ENCODE peak calls at places on chromosomes 6 and 20, in six cellular contexts. One of them, this sample, is unnamed.

GRCh38 chr6:111763381-111763780 is 109.9 kb downstream of the FYN start:
- DNase-seq in fibroblast of lung: peak
- DNase-seq in HL-60: no peak
- DNase-seq in PC-3: no peak
- DNase-seq in ovary: no peak
- DNase-seq in tibial artery: no peak
- DNase-seq in this sample: no peak

GRCh38 chr6:108453601-108454157 is 107.0 kb upstream of the FOXO3 start:
- DNase-seq in PC-3: no peak
- DNase-seq in tibial artery: no peak
- DNase-seq in ovary: no peak
- DNase-seq in HL-60: peak
- DNase-seq in fibroblast of lung: peak
- DNase-seq in this sample: no peak

GRCh38 chr6:147479857-147480256 is 28.6 kb upstream of the SAMD5 start:
- DNase-seq in ovary: no peak
- DNase-seq in tibial artery: no peak
- DNase-seq in fibroblast of lung: no peak
- DNase-seq in PC-3: peak
- DNase-seq in HL-60: no peak
- DNase-seq in this sample: no peak

GRCh38 chr6:57173886-57174510 is 1.9 kb downstream of the BAG2 start:
- DNase-seq in PC-3: peak
- DNase-seq in fibroblast of lung: peak
- DNase-seq in HL-60: no peak
- DNase-seq in tibial artery: no peak
- DNase-seq in ovary: no peak
- DNase-seq in this sample: peak

GRCh38 chr20:41275181-41275793 is 42.2 kb downstream of the ZHX3 start:
- DNase-seq in tibial artery: no peak
- DNase-seq in HL-60: no peak
- DNase-seq in PC-3: peak
- DNase-seq in fibroblast of lung: peak
- DNase-seq in ovary: no peak
- DNase-seq in this sample: no peak

GRCh38 chr6:11493979-11494378 is 43.6 kb upstream of the TMEM170B start:
- DNase-seq in ovary: no peak
- DNase-seq in PC-3: no peak
- DNase-seq in tibial artery: no peak
- DNase-seq in HL-60: no peak
- DNase-seq in fibroblast of lung: no peak
- DNase-seq in this sample: no peak

GRCh38 chr20:37346232-37346525 is 239 bp downstream of the SRC start:
- DNase-seq in HL-60: no peak
- DNase-seq in PC-3: no peak
- DNase-seq in fibroblast of lung: no peak
- DNase-seq in ovary: no peak
- DNase-seq in tibial artery: no peak
- DNase-seq in this sample: no peak

GRCh38 chr6:28003059-28003458 is 46.0 kb downstream of the OR2B6 start:
- DNase-seq in PC-3: no peak
- DNase-seq in ovary: no peak
- DNase-seq in fibroblast of lung: no peak
- DNase-seq in HL-60: no peak
- DNase-seq in tibial artery: no peak
- DNase-seq in this sample: no peak

GRCh38 chr6:157323924-157324276 is 581 bp upstream of the TMEM242 start:
- DNase-seq in tibial artery: peak
- DNase-seq in ovary: peak
- DNase-seq in PC-3: peak
- DNase-seq in fibroblast of lung: peak
- DNase-seq in HL-60: peak
- DNase-seq in this sample: peak

GRCh38 chr6:95576621-95577316 is 566 bp upstream of the MANEA start:
- DNase-seq in ovary: no peak
- DNase-seq in HL-60: no peak
- DNase-seq in tibial artery: no peak
- DNase-seq in fibroblast of lung: peak
- DNase-seq in PC-3: no peak
- DNase-seq in this sample: no peak

GRCh38 chr20:32574296-32575226 is 10.6 kb downstream of the NOL4L start:
- DNase-seq in PC-3: peak
- DNase-seq in ovary: no peak
- DNase-seq in tibial artery: no peak
- DNase-seq in HL-60: peak
- DNase-seq in fibroblast of lung: peak
- DNase-seq in this sample: peak

GRCh38 chr6:117829594-117830319 is 77.3 kb upstream of the SLC35F1 start:
- DNase-seq in fibroblast of lung: peak
- DNase-seq in ovary: no peak
- DNase-seq in tibial artery: no peak
- DNase-seq in PC-3: peak
- DNase-seq in HL-60: no peak
- DNase-seq in this sample: no peak

GRCh38 chr6:6684365-6684833 is 95.9 kb downstream of the LY86 start:
- DNase-seq in fibroblast of lung: no peak
- DNase-seq in ovary: no peak
- DNase-seq in PC-3: no peak
- DNase-seq in HL-60: no peak
- DNase-seq in tibial artery: no peak
- DNase-seq in this sample: no peak

GRCh38 chr20:47557791-47558190 is 56.1 kb downstream of the NCOA3 start:
- DNase-seq in HL-60: no peak
- DNase-seq in fibroblast of lung: no peak
- DNase-seq in tibial artery: no peak
- DNase-seq in ovary: no peak
- DNase-seq in PC-3: no peak
- DNase-seq in this sample: no peak

GRCh38 chr6:37807656-37808055 is 11.9 kb upstream of the ZFAND3 start:
- DNase-seq in tibial artery: no peak
- DNase-seq in PC-3: no peak
- DNase-seq in HL-60: no peak
- DNase-seq in ovary: no peak
- DNase-seq in fibroblast of lung: no peak
- DNase-seq in this sample: no peak

GRCh38 chr6:104705095-104705707 is 154.5 kb downstream of the HACE1 start:
- DNase-seq in HL-60: peak
- DNase-seq in PC-3: peak
- DNase-seq in tibial artery: no peak
- DNase-seq in ovary: no peak
- DNase-seq in fibroblast of lung: peak
- DNase-seq in this sample: no peak

GRCh38 chr20:35708502-35708901 is 9.3 kb downstream of the ROMO1 start:
- DNase-seq in ovary: no peak
- DNase-seq in PC-3: no peak
- DNase-seq in tibial artery: no peak
- DNase-seq in HL-60: no peak
- DNase-seq in fibroblast of lung: no peak
- DNase-seq in this sample: no peak

GRCh38 chr6:167444602-167445346 is 119.9 kb downstream of the TTLL2 start:
- DNase-seq in fibroblast of lung: no peak
- DNase-seq in PC-3: no peak
- DNase-seq in tibial artery: no peak
- DNase-seq in ovary: no peak
- DNase-seq in HL-60: no peak
- DNase-seq in this sample: no peak
- TF ChIP-seq CTCF in fibroblast of lung: no peak
- TF ChIP-seq CTCF in PC-3: no peak
- TF ChIP-seq CTCF in tibial artery: no peak
- TF ChIP-seq CTCF in ovary: no peak
- TF ChIP-seq CTCF in HL-60: no peak
- TF ChIP-seq CTCF in this sample: no peak

GRCh38 chr6:149855741-149856140 is 8.4 kb downstream of the LRP11 start:
- DNase-seq in PC-3: peak
- DNase-seq in fibroblast of lung: no peak
- DNase-seq in HL-60: no peak
- DNase-seq in tibial artery: no peak
- DNase-seq in ovary: no peak
- DNase-seq in this sample: no peak
- H3K4me3 ChIP-seq in PC-3: peak
- H3K4me3 ChIP-seq in fibroblast of lung: peak
- H3K4me3 ChIP-seq in HL-60: no peak
- H3K4me3 ChIP-seq in tibial artery: no peak
- H3K4me3 ChIP-seq in ovary: no peak
- H3K4me3 ChIP-seq in this sample: peak

DNA sequence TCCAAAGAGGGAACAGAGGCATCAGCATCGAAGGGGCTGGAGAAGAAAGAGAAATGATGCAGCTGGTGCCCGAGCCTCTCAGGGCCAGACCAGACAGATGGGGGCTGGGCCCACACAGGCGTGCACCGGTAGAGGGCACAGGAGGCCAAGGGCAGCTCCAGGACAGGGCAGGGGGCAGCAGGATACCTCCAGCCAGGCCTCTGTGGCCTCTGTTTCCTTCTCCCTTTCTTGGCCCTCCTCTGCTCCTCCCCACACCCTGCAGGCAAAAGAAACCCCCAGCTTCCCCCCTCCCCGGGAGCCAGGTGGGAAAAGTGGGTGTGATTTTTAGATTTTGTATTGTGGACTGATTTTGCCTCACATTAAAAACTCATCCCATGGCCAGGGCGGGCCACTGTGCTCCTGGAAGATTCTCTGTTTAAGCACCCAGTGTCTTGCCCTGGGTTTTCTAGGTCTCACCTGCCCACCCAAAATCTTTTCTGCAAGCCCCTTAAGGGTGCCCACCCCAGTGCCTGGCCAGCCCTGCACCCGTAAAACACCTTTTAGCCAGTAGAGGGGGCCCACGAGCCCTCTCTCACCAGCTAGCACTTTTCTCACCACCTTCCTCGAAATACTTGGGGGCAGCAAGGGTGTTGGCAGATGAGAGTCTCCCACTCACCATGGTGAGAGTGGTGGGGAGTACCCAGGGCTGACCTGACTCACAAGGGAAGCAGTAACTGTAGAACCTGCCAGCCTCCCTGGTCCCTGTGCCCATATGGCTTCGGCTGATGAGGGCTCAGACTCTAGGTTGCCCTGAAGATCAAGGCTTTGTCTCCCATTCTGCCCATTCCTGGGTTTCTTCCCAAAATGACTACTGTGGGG is 35.7 kb upstream of the ID1 start:
- DNase-seq in HL-60: peak
- DNase-seq in fibroblast of lung: peak
- DNase-seq in tibial artery: peak
- DNase-seq in ovary: peak
- DNase-seq in PC-3: peak
- DNase-seq in this sample: no peak
- TF ChIP-seq CTCF in HL-60: peak
- TF ChIP-seq CTCF in fibroblast of lung: peak
- TF ChIP-seq CTCF in tibial artery: peak
- TF ChIP-seq CTCF in ovary: peak
- TF ChIP-seq CTCF in PC-3: peak
- TF ChIP-seq CTCF in this sample: peak

GRCh38 chr6:98835149-98836024 is 1.0 kb downstream of the POU3F2 start:
- DNase-seq in tibial artery: no peak
- DNase-seq in fibroblast of lung: no peak
- DNase-seq in ovary: peak
- DNase-seq in PC-3: no peak
- DNase-seq in HL-60: no peak
- DNase-seq in this sample: no peak

GRCh38 chr6:98834060-98835031 is at the start of gene POU3F2:
- DNase-seq in PC-3: peak
- DNase-seq in tibial artery: peak
- DNase-seq in HL-60: peak
- DNase-seq in fibroblast of lung: peak
- DNase-seq in ovary: peak
- DNase-seq in this sample: no peak

GRCh38 chr6:98836962-98837944 is 2.9 kb downstream of the POU3F2 start:
- DNase-seq in PC-3: no peak
- DNase-seq in fibroblast of lung: no peak
- DNase-seq in HL-60: no peak
- DNase-seq in tibial artery: no peak
- DNase-seq in ovary: no peak
- DNase-seq in this sample: no peak

GRCh38 chr6:98838027-98838426 is 3.7 kb downstream of the POU3F2 start:
- DNase-seq in fibroblast of lung: no peak
- DNase-seq in PC-3: no peak
- DNase-seq in ovary: no peak
- DNase-seq in HL-60: no peak
- DNase-seq in tibial artery: no peak
- DNase-seq in this sample: no peak

GRCh38 chr6:98836025-98836961 is 1.9 kb downstream of the POU3F2 start:
- DNase-seq in fibroblast of lung: no peak
- DNase-seq in HL-60: no peak
- DNase-seq in ovary: no peak
- DNase-seq in PC-3: no peak
- DNase-seq in tibial artery: no peak
- DNase-seq in this sample: no peak
- H3K4me3 ChIP-seq in fibroblast of lung: no peak
- H3K4me3 ChIP-seq in HL-60: no peak
- H3K4me3 ChIP-seq in ovary: no peak
- H3K4me3 ChIP-seq in PC-3: no peak
- H3K4me3 ChIP-seq in tibial artery: no peak
- H3K4me3 ChIP-seq in this sample: no peak

GRCh38 chr6:167496707-167497106 is 171.8 kb downstream of the TTLL2 start:
- DNase-seq in HL-60: no peak
- DNase-seq in ovary: no peak
- DNase-seq in tibial artery: no peak
- DNase-seq in PC-3: no peak
- DNase-seq in fibroblast of lung: no peak
- DNase-seq in this sample: no peak
- TF ChIP-seq CTCF in HL-60: no peak
- TF ChIP-seq CTCF in ovary: no peak
- TF ChIP-seq CTCF in tibial artery: no peak
- TF ChIP-seq CTCF in PC-3: no peak
- TF ChIP-seq CTCF in fibroblast of lung: no peak
- TF ChIP-seq CTCF in this sample: no peak

GRCh38 chr20:1264727-1265126 is 1.4 kb upstream of the SNPH start:
- DNase-seq in tibial artery: no peak
- DNase-seq in ovary: no peak
- DNase-seq in PC-3: no peak
- DNase-seq in fibroblast of lung: no peak
- DNase-seq in HL-60: no peak
- DNase-seq in this sample: no peak

GRCh38 chr20:1265916-1266166 is 253 bp upstream of the SNPH start:
- DNase-seq in tibial artery: no peak
- DNase-seq in HL-60: no peak
- DNase-seq in fibroblast of lung: no peak
- DNase-seq in PC-3: no peak
- DNase-seq in ovary: no peak
- DNase-seq in this sample: no peak

GRCh38 chr20:1263853-1264252 is 2.2 kb upstream of the SNPH start:
- DNase-seq in HL-60: no peak
- DNase-seq in ovary: no peak
- DNase-seq in tibial artery: no peak
- DNase-seq in PC-3: no peak
- DNase-seq in fibroblast of lung: peak
- DNase-seq in this sample: no peak

GRCh38 chr20:1266167-1266973 is at the start of gene SNPH:
- DNase-seq in PC-3: peak
- DNase-seq in HL-60: no peak
- DNase-seq in ovary: peak
- DNase-seq in fibroblast of lung: peak
- DNase-seq in tibial artery: peak
- DNase-seq in this sample: no peak

GRCh38 chr20:1265226-1265915 is 723 bp upstream of the SNPH start:
- DNase-seq in fibroblast of lung: no peak
- DNase-seq in PC-3: no peak
- DNase-seq in ovary: no peak
- DNase-seq in HL-60: no peak
- DNase-seq in tibial artery: no peak
- DNase-seq in this sample: no peak
- H3K4me3 ChIP-seq in fibroblast of lung: peak
- H3K4me3 ChIP-seq in PC-3: peak
- H3K4me3 ChIP-seq in ovary: peak
- H3K4me3 ChIP-seq in HL-60: no peak
- H3K4me3 ChIP-seq in tibial artery: peak
- H3K4me3 ChIP-seq in this sample: peak